ENCODE peak calls at places on chromosomes 3 and 15, in seven cellular contexts. Q is suprapubic skin; Z is stimulated activated CD4-positive, alpha-beta T cell treated with anti-CD3 and anti-CD28 coated beads, Interleukin-1b, Interleukin-23, amount 100 ng/mL, for 1 hour; N is AG08396; I is M059J; O is SW480; U is upper lobe of right lung. A is an unnamed sample.

GRCh38 chr15:67833504-67834248 is 6.2 kb downstream of the RNU6-1 start:
- DNase-seq in Q (peak), Z (no peak), N (peak), I (peak), O (no peak), U (no peak), A (peak)

GRCh38 chr3:159850481-159850880 is 138.2 kb upstream of the IL12A start:
- DNase-seq in Q (no peak), Z (no peak), N (no peak), I (no peak), O (no peak), U (no peak), A (no peak)

GRCh38 chr15:56468271-56468912 is 3.5 kb upstream of the MNS1 start:
- DNase-seq in Q (no peak), Z (no peak), N (no peak), I (peak), O (no peak), U (no peak), A (peak)

GRCh38 chr3:157754415-157754814 is 251.2 kb upstream of the VEPH1 start:
- DNase-seq in Q (no peak), Z (no peak), N (no peak), I (peak), O (no peak), U (no peak), A (no peak)

GRCh38 chr3:117589454-117589853 is 879.9 kb downstream of the TUSC7 start:
- DNase-seq in Q (no peak), Z (no peak), N (no peak), I (peak), O (no peak), U (no peak), A (peak)

GRCh38 chr15:70237626-70238025 is 139.9 kb upstream of the TLE3 start:
- DNase-seq in Q (no peak), Z (no peak), N (no peak), I (peak), O (no peak), U (no peak), A (no peak)

GRCh38 chr3:66383998-66384745 is 116.7 kb downstream of the LRIG1 start:
- DNase-seq in Q (no peak), Z (no peak), N (no peak), I (no peak), O (no peak), U (no peak), A (no peak)

GRCh38 chr3:87398226-87398774 is 121.9 kb upstream of the POU1F1 start:
- DNase-seq in Q (no peak), Z (no peak), N (no peak), I (no peak), O (no peak), U (no peak), A (no peak)

GRCh38 chr3:141393151-141394076 is 25.1 kb downstream of the ZBTB38 start:
- DNase-seq in Q (no peak), Z (no peak), N (no peak), I (peak), O (no peak), U (no peak), A (peak)

GRCh38 chr3:113063126-113063894 is 72.5 kb downstream of the GTPBP8 start:
- DNase-seq in Q (no peak), Z (no peak), N (no peak), I (peak), O (no peak), U (no peak), A (peak)